ENCODE peak calls at places on chromosomes 3 and 15, in six cellular contexts. One of them, this sample, is unnamed.

GRCh38 chr15:75532413-75533250 is 46.5 kb downstream of the PTPN9 start:
- DNase-seq in HL-60: peak
- DNase-seq in colonic mucosa: peak
- DNase-seq in upper lobe of right lung: no peak
- DNase-seq in glutamatergic neuron: peak
- DNase-seq in WTC11: peak
- DNase-seq in this sample: no peak

GRCh38 chr3:78919021-78919755 is 848.6 kb downstream of the ROBO1 start:
- DNase-seq in HL-60: no peak
- DNase-seq in glutamatergic neuron: no peak
- DNase-seq in WTC11: no peak
- DNase-seq in colonic mucosa: no peak
- DNase-seq in upper lobe of right lung: no peak
- DNase-seq in this sample: peak

GRCh38 chr15:48175126-48175525 is 3.0 kb downstream of the MYEF2 start:
- DNase-seq in glutamatergic neuron: no peak
- DNase-seq in HL-60: no peak
- DNase-seq in WTC11: no peak
- DNase-seq in upper lobe of right lung: no peak
- DNase-seq in colonic mucosa: no peak
- DNase-seq in this sample: no peak

GRCh38 chr15:100726426-100727190 is 124.2 kb downstream of the ASB7 start:
- DNase-seq in WTC11: no peak
- DNase-seq in upper lobe of right lung: no peak
- DNase-seq in glutamatergic neuron: no peak
- DNase-seq in HL-60: no peak
- DNase-seq in colonic mucosa: peak
- DNase-seq in this sample: no peak

GRCh38 chr3:42753757-42754156 is 19.3 kb downstream of the CCDC13 start:
- DNase-seq in colonic mucosa: no peak
- DNase-seq in glutamatergic neuron: peak
- DNase-seq in HL-60: no peak
- DNase-seq in upper lobe of right lung: no peak
- DNase-seq in WTC11: no peak
- DNase-seq in this sample: no peak

GRCh38 chr3:133124511-133124910 is 86.3 kb downstream of the TMEM108 start:
- DNase-seq in colonic mucosa: no peak
- DNase-seq in WTC11: no peak
- DNase-seq in HL-60: no peak
- DNase-seq in upper lobe of right lung: no peak
- DNase-seq in glutamatergic neuron: no peak
- DNase-seq in this sample: no peak

GRCh38 chr3:178551916-178552321 is 15.7 kb downstream of the KCNMB2 start:
- DNase-seq in colonic mucosa: no peak
- DNase-seq in HL-60: peak
- DNase-seq in WTC11: no peak
- DNase-seq in glutamatergic neuron: no peak
- DNase-seq in upper lobe of right lung: no peak
- DNase-seq in this sample: no peak

GRCh38 chr3:9808345-9809037 is 1.6 kb upstream of the TTLL3 start:
- DNase-seq in glutamatergic neuron: peak
- DNase-seq in colonic mucosa: no peak
- DNase-seq in WTC11: peak
- DNase-seq in upper lobe of right lung: no peak
- DNase-seq in HL-60: no peak
- DNase-seq in this sample: peak

GRCh38 chr3:133037440-133037839 is 751 bp upstream of the TMEM108 start:
- DNase-seq in glutamatergic neuron: no peak
- DNase-seq in colonic mucosa: no peak
- DNase-seq in upper lobe of right lung: peak
- DNase-seq in WTC11: no peak
- DNase-seq in HL-60: no peak
- DNase-seq in this sample: peak

GRCh38 chr3:129645291-129645690 is 38.8 kb upstream of the PLXND1 start:
- DNase-seq in colonic mucosa: no peak
- DNase-seq in upper lobe of right lung: no peak
- DNase-seq in WTC11: no peak
- DNase-seq in glutamatergic neuron: no peak
- DNase-seq in HL-60: no peak
- DNase-seq in this sample: no peak
- TF ChIP-seq CTCF in colonic mucosa: no peak
- TF ChIP-seq CTCF in upper lobe of right lung: no peak
- TF ChIP-seq CTCF in WTC11: no peak
- TF ChIP-seq CTCF in glutamatergic neuron: no peak
- TF ChIP-seq CTCF in HL-60: no peak
- TF ChIP-seq CTCF in this sample: no peak

GRCh38 chr3:13892304-13892703 is 12.4 kb upstream of the WNT7A start:
- DNase-seq in colonic mucosa: no peak
- DNase-seq in HL-60: no peak
- DNase-seq in glutamatergic neuron: no peak
- DNase-seq in upper lobe of right lung: no peak
- DNase-seq in WTC11: no peak
- DNase-seq in this sample: peak

GRCh38 chr3:13895155-13896105 is 15.6 kb upstream of the WNT7A start:
- DNase-seq in colonic mucosa: peak
- DNase-seq in upper lobe of right lung: peak
- DNase-seq in WTC11: peak
- DNase-seq in HL-60: no peak
- DNase-seq in glutamatergic neuron: peak
- DNase-seq in this sample: peak

GRCh38 chr3:13894096-13894811 is 14.4 kb upstream of the WNT7A start:
- DNase-seq in WTC11: no peak
- DNase-seq in HL-60: no peak
- DNase-seq in upper lobe of right lung: no peak
- DNase-seq in colonic mucosa: no peak
- DNase-seq in glutamatergic neuron: no peak
- DNase-seq in this sample: peak

GRCh38 chr3:13894812-13895154 is 14.9 kb upstream of the WNT7A start:
- DNase-seq in upper lobe of right lung: no peak
- DNase-seq in WTC11: no peak
- DNase-seq in colonic mucosa: no peak
- DNase-seq in glutamatergic neuron: no peak
- DNase-seq in HL-60: no peak
- DNase-seq in this sample: no peak

DNA sequence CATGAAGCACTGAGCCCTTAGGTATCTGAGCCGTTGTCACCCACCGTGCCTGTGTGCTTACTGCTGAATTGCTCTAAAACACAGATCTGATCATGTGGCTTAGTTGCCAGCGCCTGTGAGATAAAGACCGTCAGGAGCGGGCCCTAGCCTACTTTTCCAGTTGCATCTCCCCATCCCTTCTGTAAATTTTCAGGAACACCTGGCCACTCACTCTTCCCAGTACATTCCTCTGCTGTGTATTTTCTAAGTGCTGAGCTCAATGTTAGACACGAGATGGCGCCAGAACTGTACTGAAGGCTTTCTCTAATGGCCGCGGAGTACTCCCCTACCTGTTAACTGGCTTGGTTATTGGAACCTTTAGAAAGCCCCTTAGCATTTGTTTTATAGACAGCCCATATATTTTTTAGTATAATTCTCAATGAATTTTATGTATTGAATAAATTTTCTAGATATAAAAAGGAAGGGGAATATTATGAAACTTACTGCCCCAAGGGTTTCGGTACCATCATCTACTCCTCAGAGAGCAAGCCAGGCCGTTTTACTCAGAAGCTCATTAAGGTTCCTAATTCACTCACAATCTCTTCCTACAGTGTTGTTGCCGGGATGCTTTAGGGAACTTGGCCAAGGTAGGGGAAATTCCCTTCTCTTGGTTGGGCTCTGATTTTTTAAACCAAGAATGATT is 16.7 kb upstream of the WNT7A start:
- DNase-seq in glutamatergic neuron: peak
- DNase-seq in HL-60: peak
- DNase-seq in colonic mucosa: peak
- DNase-seq in upper lobe of right lung: no peak
- DNase-seq in WTC11: peak
- DNase-seq in this sample: peak
- TF ChIP-seq CTCF in glutamatergic neuron: peak
- TF ChIP-seq CTCF in HL-60: peak
- TF ChIP-seq CTCF in colonic mucosa: peak
- TF ChIP-seq CTCF in upper lobe of right lung: peak
- TF ChIP-seq CTCF in WTC11: peak
- TF ChIP-seq CTCF in this sample: peak

GRCh38 chr3:45509038-45509767 is 85.3 kb upstream of the LIMD1 start:
- DNase-seq in glutamatergic neuron: no peak
- DNase-seq in upper lobe of right lung: no peak
- DNase-seq in WTC11: no peak
- DNase-seq in colonic mucosa: no peak
- DNase-seq in HL-60: no peak
- DNase-seq in this sample: no peak

GRCh38 chr3:45508659-45509037 is 85.9 kb upstream of the LIMD1 start:
- DNase-seq in WTC11: no peak
- DNase-seq in glutamatergic neuron: no peak
- DNase-seq in HL-60: no peak
- DNase-seq in colonic mucosa: no peak
- DNase-seq in upper lobe of right lung: no peak
- DNase-seq in this sample: no peak

GRCh38 chr3:45506751-45507391 is 87.7 kb upstream of the LIMD1 start:
- DNase-seq in glutamatergic neuron: no peak
- DNase-seq in WTC11: no peak
- DNase-seq in colonic mucosa: no peak
- DNase-seq in HL-60: no peak
- DNase-seq in upper lobe of right lung: no peak
- DNase-seq in this sample: no peak

GRCh38 chr3:45506084-45506483 is 88.5 kb upstream of the LIMD1 start:
- DNase-seq in WTC11: no peak
- DNase-seq in glutamatergic neuron: no peak
- DNase-seq in upper lobe of right lung: no peak
- DNase-seq in colonic mucosa: no peak
- DNase-seq in HL-60: no peak
- DNase-seq in this sample: no peak

GRCh38 chr3:45507820-45508317 is 86.7 kb upstream of the LIMD1 start:
- DNase-seq in HL-60: no peak
- DNase-seq in WTC11: peak
- DNase-seq in glutamatergic neuron: peak
- DNase-seq in upper lobe of right lung: no peak
- DNase-seq in colonic mucosa: no peak
- DNase-seq in this sample: no peak
- TF ChIP-seq CTCF in HL-60: no peak
- TF ChIP-seq CTCF in WTC11: peak
- TF ChIP-seq CTCF in glutamatergic neuron: peak
- TF ChIP-seq CTCF in upper lobe of right lung: peak
- TF ChIP-seq CTCF in colonic mucosa: peak
- TF ChIP-seq CTCF in this sample: peak

GRCh38 chr15:81747477-81747876 is 298.3 kb downstream of the MEX3B start:
- DNase-seq in colonic mucosa: no peak
- DNase-seq in glutamatergic neuron: no peak
- DNase-seq in WTC11: no peak
- DNase-seq in HL-60: peak
- DNase-seq in upper lobe of right lung: no peak
- DNase-seq in this sample: no peak
- TF ChIP-seq CTCF in colonic mucosa: no peak
- TF ChIP-seq CTCF in glutamatergic neuron: no peak
- TF ChIP-seq CTCF in WTC11: no peak
- TF ChIP-seq CTCF in HL-60: no peak
- TF ChIP-seq CTCF in upper lobe of right lung: no peak
- TF ChIP-seq CTCF in this sample: no peak

GRCh38 chr15:101772921-101773320 is 30.4 kb upstream of the OR4F6 start:
- DNase-seq in colonic mucosa: no peak
- DNase-seq in glutamatergic neuron: no peak
- DNase-seq in WTC11: no peak
- DNase-seq in upper lobe of right lung: no peak
- DNase-seq in HL-60: no peak
- DNase-seq in this sample: no peak

GRCh38 chr15:101775136-101775535 is 28.2 kb upstream of the OR4F6 start:
- DNase-seq in colonic mucosa: no peak
- DNase-seq in glutamatergic neuron: no peak
- DNase-seq in upper lobe of right lung: no peak
- DNase-seq in HL-60: no peak
- DNase-seq in WTC11: no peak
- DNase-seq in this sample: no peak

DNA sequence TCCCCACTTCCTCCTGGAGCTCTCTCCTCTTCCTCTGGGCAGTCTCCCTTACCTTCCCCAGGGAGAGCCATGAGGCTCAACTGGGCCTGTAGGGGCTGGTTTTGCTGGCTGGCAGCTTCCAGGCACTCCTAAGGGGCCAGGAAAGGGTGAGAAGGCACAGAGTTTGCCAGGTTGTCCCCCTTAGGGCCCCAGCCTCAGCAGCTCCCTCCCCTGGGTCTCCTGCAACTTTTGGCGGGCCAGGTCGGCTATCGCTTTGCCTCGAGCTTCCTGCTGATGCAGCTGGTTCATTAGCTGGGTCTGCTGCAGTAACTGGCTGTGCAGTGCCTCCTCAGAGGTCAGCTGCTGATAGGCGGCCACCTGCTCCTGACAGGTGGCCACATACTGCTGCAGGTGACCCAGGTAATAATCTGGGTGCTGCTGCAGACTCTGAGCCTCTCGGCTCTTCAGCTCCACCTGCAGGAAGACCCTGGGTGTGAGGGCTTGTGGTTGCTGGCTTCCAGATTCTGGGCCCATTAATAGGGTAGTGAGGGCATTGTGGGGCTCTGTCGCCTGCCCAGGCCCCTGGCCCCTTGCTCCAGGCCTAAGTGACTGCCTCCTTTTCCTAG is 29.7 kb upstream of the OR4F6 start:
- DNase-seq in WTC11: peak
- DNase-seq in HL-60: no peak
- DNase-seq in colonic mucosa: no peak
- DNase-seq in glutamatergic neuron: no peak
- DNase-seq in upper lobe of right lung: no peak
- DNase-seq in this sample: no peak
- TF ChIP-seq CTCF in WTC11: peak
- TF ChIP-seq CTCF in HL-60: peak
- TF ChIP-seq CTCF in colonic mucosa: no peak
- TF ChIP-seq CTCF in glutamatergic neuron: no peak
- TF ChIP-seq CTCF in upper lobe of right lung: peak
- TF ChIP-seq CTCF in this sample: peak

GRCh38 chr15:32888221-32888761 is 170.5 kb downstream of the GREM1 start:
- DNase-seq in HL-60: no peak
- DNase-seq in upper lobe of right lung: no peak
- DNase-seq in WTC11: no peak
- DNase-seq in glutamatergic neuron: no peak
- DNase-seq in colonic mucosa: no peak
- DNase-seq in this sample: no peak

GRCh38 chr15:32887090-32887489 is 169.3 kb downstream of the GREM1 start:
- DNase-seq in upper lobe of right lung: no peak
- DNase-seq in glutamatergic neuron: no peak
- DNase-seq in HL-60: no peak
- DNase-seq in colonic mucosa: no peak
- DNase-seq in WTC11: no peak
- DNase-seq in this sample: no peak

GRCh38 chr15:32884136-32884535 is 166.3 kb downstream of the GREM1 start:
- DNase-seq in colonic mucosa: no peak
- DNase-seq in WTC11: no peak
- DNase-seq in upper lobe of right lung: no peak
- DNase-seq in glutamatergic neuron: no peak
- DNase-seq in HL-60: no peak
- DNase-seq in this sample: no peak

GRCh38 chr15:32885711-32886110 is 167.9 kb downstream of the GREM1 start:
- DNase-seq in HL-60: no peak
- DNase-seq in upper lobe of right lung: no peak
- DNase-seq in colonic mucosa: no peak
- DNase-seq in WTC11: no peak
- DNase-seq in glutamatergic neuron: no peak
- DNase-seq in this sample: no peak

GRCh38 chr15:32886441-32886840 is 168.6 kb downstream of the GREM1 start:
- DNase-seq in upper lobe of right lung: no peak
- DNase-seq in WTC11: no peak
- DNase-seq in glutamatergic neuron: no peak
- DNase-seq in colonic mucosa: no peak
- DNase-seq in HL-60: no peak
- DNase-seq in this sample: no peak
- TF ChIP-seq CTCF in upper lobe of right lung: no peak
- TF ChIP-seq CTCF in WTC11: no peak
- TF ChIP-seq CTCF in glutamatergic neuron: no peak
- TF ChIP-seq CTCF in colonic mucosa: no peak
- TF ChIP-seq CTCF in HL-60: no peak
- TF ChIP-seq CTCF in this sample: no peak

GRCh38 chr15:60510006-60510405 is 31.1 kb upstream of the ICE2 start:
- DNase-seq in upper lobe of right lung: no peak
- DNase-seq in colonic mucosa: no peak
- DNase-seq in WTC11: no peak
- DNase-seq in HL-60: no peak
- DNase-seq in glutamatergic neuron: no peak
- DNase-seq in this sample: no peak
- TF ChIP-seq CTCF in upper lobe of right lung: no peak
- TF ChIP-seq CTCF in colonic mucosa: no peak
- TF ChIP-seq CTCF in WTC11: no peak
- TF ChIP-seq CTCF in HL-60: no peak
- TF ChIP-seq CTCF in glutamatergic neuron: no peak
- TF ChIP-seq CTCF in this sample: no peak

This sample was measured in GM13977.